ENCODE peak calls at places on chromosomes 5 and 9, in four cellular contexts. M is H1, H is GM12878, F is HepG2. N is an unnamed sample.

GRCh38 chr9:79641055-79641454 is 69.3 kb downstream of the TLE4 start:
- DNase-seq in M (no peak), H (no peak), F (no peak), N (no peak)

GRCh38 chr9:134689320-134690181 is 47.9 kb downstream of the COL5A1 start:
- DNase-seq in M (peak; percentile 90), H (no peak), F (peak; percentile 10), N (peak; percentile 88)

GRCh38 chr9:87237337-87237736 is 260.3 kb upstream of the DAPK1 start:
- DNase-seq in M (no peak), H (no peak), F (no peak), N (no peak)

GRCh38 chr5:134851307-134851923 is 5.6 kb downstream of the C5orf24 start:
- DNase-seq in M (peak; percentile 24), H (no peak), F (no peak), N (peak; percentile 40)

GRCh38 chr5:169369130-169369529 is 68.2 kb upstream of the SLIT3 start:
- DNase-seq in M (no peak), H (no peak), F (no peak), N (no peak)

GRCh38 chr5:123261752-123262151 is 161.5 kb downstream of the CEP120 start:
- DNase-seq in M (no peak), H (no peak), F (no peak), N (no peak)

GRCh38 chr5:127040779-127041520 is 10.6 kb upstream of the MARCHF3 start:
- DNase-seq in M (no peak), H (no peak), F (no peak), N (no peak)

GRCh38 chr9:137672907-137673791 is 54.3 kb downstream of the EHMT1 start:
- DNase-seq in M (no peak), H (peak; percentile 67), F (peak; percentile 44), N (peak; percentile 85)

GRCh38 chr9:124399323-124399962 is 15.8 kb downstream of the PSMB7 start:
- DNase-seq in M (peak; percentile 56), H (no peak), F (no peak), N (no peak)

GRCh38 chr5:171688696-171689495 is 96.7 kb upstream of the SMIM23 start:
- DNase-seq in M (no peak), H (no peak), F (no peak), N (peak; percentile 42)

GRCh38 chr5:116507941-116508655 is 66.5 kb downstream of the SEMA6A start:
- DNase-seq in M (no peak), H (no peak), F (no peak), N (no peak)

DNA sequence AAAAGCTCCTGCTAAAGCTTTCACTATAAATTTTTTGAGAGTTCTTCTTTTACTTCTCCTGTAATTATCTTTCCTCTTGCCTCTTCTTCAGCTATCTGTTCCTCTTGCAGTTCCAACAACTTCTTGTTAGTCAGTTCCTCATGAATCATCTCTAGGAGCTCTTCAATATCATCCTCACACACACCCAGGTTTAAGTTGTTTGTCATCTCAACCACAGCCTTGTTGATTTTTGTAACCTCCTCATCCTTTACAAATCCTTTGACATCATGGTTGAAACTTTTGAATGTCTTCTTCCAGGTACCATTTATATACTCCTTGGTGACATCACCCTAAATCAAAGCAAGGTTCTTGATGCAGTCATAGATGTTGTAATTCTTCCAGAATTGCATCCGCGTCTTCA is 106.3 kb upstream of the MAMDC2 start:
- DNase-seq in M (no peak), H (no peak), F (no peak), N (no peak)
- TF ChIP-seq USF2 in M (no peak), H (no peak), F (no peak), N (no peak)

DNA sequence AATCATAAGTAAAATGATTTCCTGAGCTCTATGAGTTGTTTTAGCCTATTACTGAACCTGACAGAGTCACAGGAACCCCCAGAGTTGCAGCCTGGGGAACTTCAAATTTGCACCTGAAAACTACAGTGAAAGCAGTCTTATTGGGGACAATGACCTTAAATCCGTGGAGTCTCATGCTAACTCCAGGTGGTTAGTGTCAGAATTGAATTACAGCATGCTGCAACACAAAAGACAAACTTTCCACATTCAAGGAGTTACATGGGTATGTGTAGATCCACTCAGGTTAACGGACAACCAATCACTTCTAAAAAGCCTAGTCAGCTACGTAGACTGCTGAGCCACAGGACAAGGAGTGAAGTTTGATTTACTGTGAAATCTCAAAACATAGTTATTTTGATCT is 49.7 kb downstream of the PLPP1 start:
- DNase-seq in M (no peak), H (no peak), F (no peak), N (no peak)
- TF ChIP-seq TCF12 in M (no peak), H (no peak), F (no peak), N (no peak)

GRCh38 chr9:100598641-100599145 is 20.8 kb downstream of the CAVIN4 start:
- DNase-seq in M (peak; percentile 96), H (no peak), F (peak; percentile 69), N (peak; percentile 86)

GRCh38 chr9:100600511-100601079 is 22.7 kb downstream of the CAVIN4 start:
- DNase-seq in M (no peak), H (no peak), F (no peak), N (no peak)

GRCh38 chr9:100597236-100597635 is 19.4 kb downstream of the CAVIN4 start:
- DNase-seq in M (no peak), H (no peak), F (no peak), N (no peak)

GRCh38 chr9:100601216-100601615 is 23.3 kb downstream of the CAVIN4 start:
- DNase-seq in M (peak; percentile 73), H (no peak), F (peak; percentile 69), N (peak; percentile 52)

DNA sequence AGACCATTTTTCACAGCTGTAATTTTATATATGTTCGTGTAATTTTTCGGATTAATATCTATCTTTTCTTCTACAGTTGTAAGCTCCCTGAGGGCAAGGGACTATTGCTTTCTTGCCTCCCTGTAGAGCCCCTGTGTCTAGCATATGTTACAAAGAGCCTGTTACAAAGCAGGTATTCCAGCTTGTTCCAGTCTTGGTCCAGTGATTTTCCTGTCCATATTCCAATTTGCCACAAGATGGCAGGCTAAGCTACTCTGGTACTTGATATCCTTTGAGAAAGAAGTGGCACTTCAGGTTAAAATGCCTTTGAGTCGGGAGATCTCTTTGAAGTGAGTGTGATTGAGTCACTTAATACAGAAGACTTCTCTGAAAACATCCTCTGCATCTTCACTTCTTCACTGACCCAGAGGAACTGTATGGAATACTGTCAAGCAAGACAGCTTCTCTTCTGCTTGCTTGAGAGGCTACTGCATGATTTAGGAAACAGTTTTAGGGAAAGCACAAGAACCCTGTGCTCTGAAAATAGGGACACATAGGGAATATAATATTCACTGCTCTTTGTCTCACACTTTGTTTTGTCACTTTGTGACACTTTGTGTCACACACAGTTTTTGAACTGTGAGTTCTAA is 24.5 kb downstream of the CAVIN4 start:
- DNase-seq in M (no peak), H (no peak), F (peak; percentile 43), N (peak; percentile 45)
- TF ChIP-seq USF2 in M (peak; percentile 70), H (no peak), F (no peak), N (no peak)

DNA sequence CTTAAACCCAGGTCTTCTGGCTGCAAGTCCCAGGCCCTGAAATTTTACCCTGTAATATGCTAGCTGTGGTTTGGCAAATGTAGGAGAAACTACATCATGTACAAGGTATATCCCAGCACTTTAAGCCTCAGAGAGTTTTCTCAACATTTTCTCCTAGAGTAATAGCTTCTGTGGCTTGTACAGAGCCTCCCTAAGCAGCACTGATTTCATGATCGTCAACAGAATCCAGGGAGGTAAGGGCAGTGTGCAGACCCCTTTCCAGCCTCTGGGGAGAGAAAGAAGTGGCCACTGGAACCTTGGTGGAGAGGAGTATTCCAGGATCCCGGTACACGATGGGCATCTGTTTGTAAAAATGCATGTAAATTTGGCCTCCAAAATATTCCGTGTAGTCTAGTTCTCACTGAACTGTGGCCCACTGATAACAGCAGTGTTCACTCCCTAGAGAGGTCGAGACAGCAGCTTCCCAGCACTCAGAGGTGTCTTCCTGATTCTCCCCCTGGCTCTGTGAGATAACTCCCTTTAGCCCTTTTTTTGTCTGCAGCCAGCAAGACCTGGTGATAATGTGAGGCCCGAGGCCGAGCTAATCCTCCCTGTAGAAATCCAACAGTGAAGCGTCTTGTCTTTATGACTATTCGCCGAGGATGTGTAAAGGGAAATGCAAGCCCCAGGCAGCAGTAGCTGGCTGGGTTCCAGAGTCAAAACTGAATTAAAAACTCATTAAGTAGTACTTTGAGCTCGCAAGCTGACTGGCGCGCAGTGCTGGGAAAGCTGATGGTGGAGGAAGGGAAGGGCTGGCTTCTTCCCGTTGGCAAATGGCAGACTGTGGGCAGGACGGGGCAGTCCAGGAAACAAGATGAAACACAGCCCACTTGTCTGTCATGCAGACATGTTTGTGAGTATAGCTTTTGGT is 59.0 kb downstream of the MAP1B start:
- DNase-seq in M (peak; percentile 54), H (no peak), F (no peak), N (peak; percentile 78)
- TF ChIP-seq TCF12 in M (no peak), H (no peak), F (no peak), N (peak; percentile 68)

GRCh38 chr5:132063090-132063911 is 2.8 kb downstream of the IL3 start:
- DNase-seq in M (peak; percentile 98), H (peak; percentile 12), F (peak; percentile 45), N (peak; percentile 83)
- TF ChIP-seq USF2 in M (no peak), H (no peak), F (no peak), N (no peak)

GRCh38 chr5:19342942-19343341 is 645.1 kb downstream of the CDH18 start:
- DNase-seq in M (no peak), H (no peak), F (no peak), N (no peak)
- TF ChIP-seq TCF12 in M (no peak), H (no peak), F (no peak), N (no peak)

GRCh38 chr9:4922730-4923129 is 62.3 kb upstream of the JAK2 start:
- DNase-seq in M (no peak), H (no peak), F (no peak), N (no peak)

GRCh38 chr9:4922101-4922500 is 63.0 kb upstream of the JAK2 start:
- DNase-seq in M (no peak), H (no peak), F (no peak), N (no peak)

GRCh38 chr9:4923141-4923540 is 61.9 kb upstream of the JAK2 start:
- DNase-seq in M (no peak), H (no peak), F (no peak), N (no peak)

GRCh38 chr9:4926239-4926638 is 58.8 kb upstream of the JAK2 start:
- DNase-seq in M (no peak), H (no peak), F (no peak), N (no peak)

DNA sequence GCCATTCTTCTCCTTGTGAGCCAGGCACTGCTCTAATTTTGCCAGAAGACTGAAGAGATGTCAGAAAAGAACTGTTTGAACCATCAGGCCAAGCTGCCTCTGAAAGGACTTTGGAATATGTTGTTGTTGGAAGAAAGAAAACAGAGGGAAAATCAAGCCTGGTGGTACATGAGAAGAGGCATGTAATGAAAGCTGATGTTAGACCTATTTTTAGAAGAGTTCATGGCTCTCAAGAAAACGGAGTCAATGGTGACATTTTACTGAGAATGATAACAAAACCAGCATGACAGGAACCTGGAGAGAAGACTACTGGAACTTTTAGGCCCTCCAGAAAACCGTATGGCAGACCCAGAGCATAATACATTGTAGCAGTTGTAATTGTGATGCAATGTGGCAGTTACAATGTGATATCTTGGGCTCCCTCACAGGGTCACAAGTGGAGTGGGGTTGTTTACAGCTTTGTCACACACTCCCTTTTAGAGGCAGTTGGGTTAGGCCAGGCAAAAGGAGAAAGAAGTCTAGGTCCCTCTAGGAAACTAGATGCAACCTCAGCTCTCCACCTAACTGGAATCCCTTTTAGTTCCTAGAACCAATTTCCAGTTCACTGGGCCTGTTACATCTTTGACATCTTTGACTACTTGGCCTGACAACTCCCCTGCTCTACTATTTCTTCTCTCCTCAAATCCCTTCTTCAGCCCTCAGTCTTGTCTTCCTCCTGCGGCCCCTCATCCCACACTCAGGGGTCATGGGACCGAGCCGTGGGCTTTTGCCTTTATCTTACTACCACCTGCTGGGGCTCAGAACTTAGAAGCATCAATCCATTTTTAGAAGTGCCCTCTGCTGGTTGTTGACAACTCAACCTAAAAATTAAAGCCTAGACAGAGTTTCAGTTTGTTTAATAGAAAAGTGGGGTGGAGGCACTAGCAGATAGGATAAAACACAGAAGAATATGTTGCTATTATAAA is 61.2 kb upstream of the JAK2 start:
- DNase-seq in M (no peak), H (no peak), F (peak; percentile 51), N (peak; percentile 10)
- TF ChIP-seq USF2 in M (no peak), H (no peak), F (no peak), N (no peak)